ENCODE peak calls at places on chromosome 18, in four cellular contexts. Z, G, M and Q are unnamed samples.

GRCh38 chr18:36942264-36942663 is 113.3 kb downstream of the KIAA1328 start:
- DNase-seq in Z (peak; percentile 38), M (peak; percentile 51), G (no peak), Q (no peak)

GRCh38 chr18:21074336-21075323 is 37.0 kb downstream of the ROCK1 start:
- DNase-seq in G (no peak), Z (no peak), M (no peak), Q (no peak)

GRCh38 chr18:59993560-59993959 is 93.8 kb downstream of the PMAIP1 start:
- DNase-seq in Z (no peak), M (peak; percentile 32), G (no peak), Q (no peak)

GRCh38 chr18:70086085-70086484 is 119.4 kb downstream of the RTTN start:
- DNase-seq in Z (no peak), G (no peak), M (no peak), Q (no peak)

GRCh38 chr18:55779711-55780590 is 192.0 kb upstream of the TCF4 start:
- DNase-seq in Z (no peak), M (peak; percentile 63), G (peak; percentile 3), Q (no peak)

GRCh38 chr18:40531061-40531460 is 1424.0 kb upstream of the PIK3C3 start:
- DNase-seq in G (no peak), M (no peak), Z (no peak), Q (no peak)

GRCh38 chr18:26335139-26335933 is 109.1 kb downstream of the TAF4B start:
- DNase-seq in G (no peak), Z (no peak), M (no peak), Q (no peak)

GRCh38 chr18:36620801-36621200 is 208.0 kb downstream of the TPGS2 start:
- DNase-seq in Z (no peak), M (no peak), G (no peak), Q (no peak)

GRCh38 chr18:73355076-73355475 is 487.3 kb upstream of the NETO1 start:
- DNase-seq in M (no peak), G (no peak), Z (no peak), Q (no peak)

GRCh38 chr18:62617793-62618591 is 95.2 kb downstream of the ZCCHC2 start:
- DNase-seq in M (no peak), Z (no peak), G (no peak), Q (no peak)

GRCh38 chr18:46283268-46283667 is 179.1 kb downstream of the HAUS1 start:
- DNase-seq in G (no peak), M (peak; percentile 55), Z (no peak), Q (no peak)

GRCh38 chr18:7616661-7617060 is 49.5 kb downstream of the PTPRM start:
- DNase-seq in M (peak; percentile 36), G (no peak), Z (no peak), Q (no peak)

GRCh38 chr18:47265197-47265596 is 13.7 kb upstream of the SKOR2 start:
- DNase-seq in G (no peak), M (peak; percentile 64), Z (no peak), Q (no peak)

GRCh38 chr18:76816127-76816526 is 6.2 kb upstream of the ZNF236 start:
- DNase-seq in G (no peak), M (no peak), Z (no peak), Q (no peak)

GRCh38 chr18:27110319-27110718 is 74.8 kb downstream of the CHST9 start:
- DNase-seq in M (no peak), Z (no peak), G (no peak), Q (no peak)

GRCh38 chr18:55079067-55079466 is 119.8 kb upstream of the CCDC68 start:
- DNase-seq in M (no peak), Z (no peak), G (no peak), Q (no peak)

GRCh38 chr18:48545690-48546365 is 7.0 kb downstream of the CTIF start:
- DNase-seq in Z (peak; percentile 33), M (peak; percentile 83), G (no peak), Q (no peak)

GRCh38 chr18:44943201-44943881 is 262.7 kb downstream of the SETBP1 start:
- DNase-seq in G (no peak), M (no peak), Z (no peak), Q (no peak)

GRCh38 chr18:20971886-20972267 is 139.7 kb downstream of the ROCK1 start:
- DNase-seq in G (no peak), M (peak; percentile 61), Z (peak; percentile 25), Q (no peak)

GRCh38 chr18:52392160-52392559 is 52.2 kb downstream of the DCC start:
- DNase-seq in Z (peak; percentile 34), M (no peak), G (no peak), Q (no peak)

GRCh38 chr18:62434798-62435197 is 88.0 kb upstream of the ZCCHC2 start:
- DNase-seq in G (no peak), M (no peak), Z (peak; percentile 26), Q (no peak)

GRCh38 chr18:76161983-76162382 is 333.1 kb downstream of the ZNF516 start:
- DNase-seq in M (no peak), G (no peak), Z (peak; percentile 10), Q (no peak)

GRCh38 chr18:57404345-57404744 is 30.8 kb upstream of the ONECUT2 start:
- DNase-seq in M (no peak), G (no peak), Z (no peak), Q (no peak)